ENCODE peak calls at places on chromosome 14, in five cellular contexts. D is transverse colon, X is vagina, T is HCT116, U is prostate gland. N is an unnamed sample.

GRCh38 chr14:76580967-76581366 is 180.3 kb upstream of the VASH1 start:
- DNase-seq in U (no peak), X (no peak), T (no peak), D (no peak), N (no peak)

GRCh38 chr14:100537701-100538565 is 49.3 kb downstream of the BEGAIN start:
- DNase-seq in U (no peak), X (no peak), T (no peak), D (peak), N (no peak)

GRCh38 chr14:69879175-69880047 is at the start of gene SMOC1:
- DNase-seq in X (peak), U (no peak), T (no peak), D (peak), N (no peak)

GRCh38 chr14:94501588-94502516 is 7.4 kb downstream of the SERPINA12 start:
- DNase-seq in T (no peak), X (no peak), D (no peak), U (no peak), N (no peak)

GRCh38 chr14:61218765-61219164 is 62.4 kb downstream of the TMEM30B start:
- DNase-seq in D (no peak), T (no peak), X (no peak), U (no peak), N (no peak)

GRCh38 chr14:59507063-59507751 is 22.9 kb downstream of the JKAMP start:
- DNase-seq in D (peak), T (peak), X (no peak), U (peak), N (peak)

GRCh38 chr14:51593397-51593796 is 58.3 kb upstream of the FRMD6 start:
- DNase-seq in T (no peak), D (no peak), U (no peak), X (no peak), N (no peak)

GRCh38 chr14:106174206-106174605 is 647.8 kb downstream of the TMEM121 start:
- DNase-seq in D (peak), X (no peak), T (no peak), U (no peak), N (no peak)

GRCh38 chr14:23562822-23563472 is 4.6 kb downstream of the AP1G2 start:
- DNase-seq in X (no peak), U (no peak), D (peak), T (no peak), N (no peak)

GRCh38 chr14:22485178-22485577 is 103.8 kb downstream of the DAD1 start:
- DNase-seq in U (no peak), D (no peak), X (no peak), T (no peak), N (no peak)

GRCh38 chr14:73467800-73468199 is 9.5 kb upstream of the NUMB start:
- DNase-seq in D (no peak), X (no peak), T (no peak), U (no peak), N (no peak)

GRCh38 chr14:68409355-68409754 is 383.5 kb downstream of the ZFP36L1 start:
- DNase-seq in D (no peak), U (no peak), T (no peak), X (no peak), N (no peak)

GRCh38 chr14:91252901-91253794 is 8.6 kb upstream of the GPR68 start:
- DNase-seq in D (peak), X (no peak), U (peak), T (no peak), N (no peak)

GRCh38 chr14:63922696-63923421 is 70.1 kb downstream of the SYNE2 start:
- DNase-seq in D (peak), T (peak), X (no peak), U (peak), N (no peak)

GRCh38 chr14:91891721-91892220 is 24.4 kb upstream of the TC2N start:
- DNase-seq in T (no peak), D (no peak), X (no peak), U (no peak), N (no peak)

GRCh38 chr14:22434901-22435565 is 154.0 kb downstream of the DAD1 start:
- DNase-seq in D (no peak), U (no peak), X (no peak), T (no peak), N (no peak)

GRCh38 chr14:52356025-52356424 is 41.9 kb downstream of the PTGER2 start:
- DNase-seq in X (no peak), T (no peak), D (peak), U (no peak), N (no peak)

GRCh38 chr14:29654910-29655590 is 272.6 kb downstream of the PRKD1 start:
- DNase-seq in T (no peak), X (no peak), D (no peak), U (no peak), N (peak)

GRCh38 chr14:93788557-93789365 is 476 bp upstream of the PRIMA1 start:
- DNase-seq in D (peak), T (no peak), U (peak), X (no peak), N (no peak)

GRCh38 chr14:81982056-81982455 is 448.4 kb upstream of the SEL1L start:
- DNase-seq in D (no peak), U (no peak), T (no peak), X (no peak), N (peak)

GRCh38 chr14:85252011-85252410 is 277.9 kb upstream of the FLRT2 start:
- DNase-seq in X (no peak), T (no peak), U (no peak), D (no peak), N (no peak)

GRCh38 chr14:36915089-36915488 is 253.4 kb downstream of the PAX9 start:
- DNase-seq in U (no peak), X (no peak), T (no peak), D (no peak), N (no peak)

GRCh38 chr14:65239143-65239672 is 136.9 kb upstream of the MAX start:
- DNase-seq in X (no peak), D (peak), T (no peak), U (no peak), N (no peak)

GRCh38 chr14:67486890-67487289 is 1.6 kb downstream of the TMEM229B start:
- DNase-seq in X (no peak), D (no peak), U (no peak), T (no peak), N (no peak)

GRCh38 chr14:92586966-92587365 is 73.4 kb downstream of the RIN3 start:
- DNase-seq in U (no peak), T (no peak), X (no peak), D (no peak), N (no peak)

GRCh38 chr14:24780278-24780677 is 146.3 kb upstream of the GZMB start:
- DNase-seq in X (no peak), U (no peak), D (no peak), T (no peak), N (no peak)

GRCh38 chr14:67718265-67718664 is 16.6 kb downstream of the RDH12 start:
- DNase-seq in D (no peak), T (no peak), U (no peak), X (no peak), N (no peak)

GRCh38 chr14:90396342-90397339 is at the start of gene CALM1:
- DNase-seq in T (peak), X (no peak), D (peak), U (peak), N (peak)

GRCh38 chr14:102616318-102616717 is 23.9 kb downstream of the RCOR1 start:
- DNase-seq in T (no peak), X (no peak), D (no peak), U (no peak), N (no peak)

GRCh38 chr14:94144765-94145164 is 15.4 kb upstream of the IFI27L2 start:
- DNase-seq in T (peak), X (no peak), D (no peak), U (no peak), N (no peak)

GRCh38 chr14:23573384-23573783 is 5.2 kb downstream of the JPH4 start:
- DNase-seq in X (no peak), D (no peak), U (no peak), T (no peak), N (no peak)

GRCh38 chr14:92649934-92650545 is 98.4 kb downstream of the LGMN start:
- DNase-seq in X (no peak), U (peak), T (no peak), D (peak), N (no peak)

GRCh38 chr14:54186821-54187365 is 209.9 kb upstream of the CDKN3 start:
- DNase-seq in U (no peak), D (no peak), T (no peak), X (no peak), N (no peak)

GRCh38 chr14:94192534-94192933 is 18.4 kb downstream of the PPP4R4 start:
- DNase-seq in X (no peak), T (no peak), U (no peak), D (no peak), N (no peak)

GRCh38 chr14:54565236-54566151 is 1.4 kb upstream of the SAMD4A start:
- DNase-seq in X (no peak), T (peak), D (peak), U (peak), N (no peak)

GRCh38 chr14:19930617-19931016 is at the start of gene OR4K1:
- DNase-seq in T (no peak), D (no peak), X (no peak), U (no peak), N (no peak)
- H3K4me3 ChIP-seq in T (no peak), D (no peak), X (no peak), U (no peak), N (no peak)

DNA sequence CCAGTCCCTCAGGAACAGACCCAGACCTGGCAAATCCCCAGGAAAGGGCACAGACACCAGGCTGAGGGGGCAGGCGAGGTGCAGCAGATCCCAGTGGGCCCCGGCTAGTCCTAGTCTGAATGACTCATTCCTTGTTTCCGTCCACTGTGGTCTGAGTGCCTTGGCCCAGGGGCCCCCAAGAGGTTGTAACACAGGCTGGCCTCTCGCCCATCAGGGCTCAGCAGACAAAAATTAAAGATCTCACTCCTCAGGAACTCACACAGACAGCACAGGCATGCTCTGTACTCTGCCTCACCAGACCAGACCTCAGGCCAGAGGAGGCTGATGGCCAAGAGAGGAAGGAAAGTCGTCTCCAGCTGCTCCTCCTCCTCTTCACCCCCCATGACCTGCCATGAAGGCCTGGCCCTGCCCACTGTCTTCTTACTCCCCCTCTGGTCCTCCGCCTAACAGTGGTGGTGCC is 7.7 kb upstream of the LTBP2 start:
- DNase-seq in D (peak), U (no peak), T (no peak), X (no peak), N (no peak)
- TF ChIP-seq POLR2AphosphoS5 in D (no peak), U (peak), T (peak), X (peak), N (no peak)

GRCh38 chr14:20501346-20501745 is 4.0 kb upstream of the RNASE10 start:
- DNase-seq in D (no peak), T (no peak), X (no peak), U (no peak), N (no peak)

GRCh38 chr14:20503905-20504304 is 1.4 kb upstream of the RNASE10 start:
- DNase-seq in D (no peak), X (no peak), U (no peak), T (no peak), N (no peak)

GRCh38 chr14:20498622-20499021 is 6.7 kb upstream of the RNASE10 start:
- DNase-seq in U (no peak), X (no peak), T (no peak), D (no peak), N (no peak)

GRCh38 chr14:20499108-20499507 is 6.2 kb upstream of the RNASE10 start:
- DNase-seq in U (no peak), D (no peak), X (no peak), T (no peak), N (no peak)

DNA sequence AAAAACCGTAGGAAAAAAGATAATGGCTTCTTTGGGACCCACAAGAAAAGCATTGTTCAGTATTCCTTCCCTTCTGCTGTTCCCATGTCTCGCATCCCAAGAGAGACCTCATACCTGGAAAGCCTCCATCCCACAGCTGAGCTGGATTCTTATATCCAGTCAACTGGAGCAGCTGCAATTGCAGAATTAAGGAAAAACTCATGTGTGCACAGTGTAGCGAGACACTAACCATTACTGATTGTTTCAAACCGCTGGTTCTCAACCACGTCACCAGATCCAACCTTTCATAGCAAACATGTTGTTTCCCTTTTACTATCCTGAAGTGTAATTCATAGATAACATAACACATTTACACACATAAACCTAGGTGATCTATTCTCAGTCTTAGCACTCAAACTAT is 5.5 kb upstream of the RNASE10 start:
- DNase-seq in U (no peak), X (no peak), T (no peak), D (no peak), N (no peak)
- H3K4me3 ChIP-seq in U (no peak), X (no peak), T (no peak), D (no peak), N (no peak)

GRCh38 chr14:105026789-105027563 is 6.1 kb upstream of the CDCA4 start:
- DNase-seq in U (no peak), T (peak), D (no peak), X (no peak), N (no peak)
- TF ChIP-seq POLR2AphosphoS5 in U (no peak), T (no peak), D (no peak), X (no peak), N (no peak)

GRCh38 chr14:88825503-88825902 is 1.1 kb downstream of the TTC8 start:
- DNase-seq in U (no peak), X (no peak), D (no peak), T (no peak), N (no peak)
- H3K4me3 ChIP-seq in U (no peak), X (no peak), D (peak), T (peak), N (peak)

DNA sequence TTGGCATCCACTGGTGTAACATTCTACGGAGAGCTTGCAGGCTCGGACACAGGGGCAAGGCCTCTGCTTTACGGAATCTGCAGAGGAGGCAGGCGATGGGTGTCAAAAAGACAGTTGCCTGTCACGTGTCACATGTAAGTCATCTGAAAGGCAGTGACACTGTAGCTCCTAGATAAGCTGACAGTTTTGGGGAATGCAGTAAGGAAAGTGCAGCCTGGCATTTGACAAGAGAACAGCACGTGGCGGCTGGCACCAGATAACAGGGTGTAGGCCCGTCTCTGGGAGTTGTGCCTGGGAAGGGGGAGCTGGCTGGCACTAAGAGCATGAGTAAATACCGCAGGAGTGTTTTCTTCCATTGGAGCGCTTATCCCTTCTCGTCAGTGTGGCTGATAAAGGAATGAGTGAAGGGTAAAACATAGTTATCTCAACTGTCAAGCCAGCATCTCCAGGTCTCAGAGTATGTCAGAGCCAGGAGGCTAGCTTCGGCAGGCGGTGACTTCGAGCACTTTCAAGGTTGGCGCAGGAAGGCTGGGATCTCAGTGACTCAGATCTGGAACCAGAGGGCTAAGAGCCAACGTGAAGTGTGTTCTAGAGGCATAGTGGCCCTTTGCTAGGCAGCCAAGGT is 26.1 kb downstream of the ADCK1 start:
- DNase-seq in X (no peak), U (no peak), T (no peak), D (no peak), N (no peak)
- TF ChIP-seq POLR2AphosphoS5 in X (no peak), U (no peak), T (no peak), D (no peak), N (no peak)

GRCh38 chr14:99258341-99258781 is 13.6 kb downstream of the BCL11B start:
- DNase-seq in T (no peak), X (no peak), D (no peak), U (no peak), N (no peak)
- H3K4me3 ChIP-seq in T (no peak), X (no peak), D (no peak), U (no peak), N (peak)

N was measured in SK-N-MC.